ENCODE peak calls at places on chromosomes 3 and 15, in four cellular contexts. C, S, P and J are unnamed samples.
A peak's percentile ranks its signal among the peaks of the same experiment; 100 is the strongest.

GRCh38 chr15:90181781-90182180 is 19.3 kb upstream of the SEMA4B start:
- DNase-seq in C (no peak), S (no peak), P (no peak), J (no peak)

GRCh38 chr15:28107894-28108255 is 8.8 kb upstream of the OCA2 start:
- DNase-seq in C (no peak), P (no peak), S (no peak), J (no peak)

GRCh38 chr15:65638681-65639089 is 16.9 kb downstream of the SLC24A1 start:
- DNase-seq in S (peak; percentile 55), P (peak; percentile 85), C (no peak), J (no peak)

GRCh38 chr3:107957506-107957905 is 133.3 kb downstream of the CD47 start:
- DNase-seq in C (no peak), S (no peak), P (no peak), J (no peak)

GRCh38 chr3:180855364-180855763 is 57.1 kb upstream of the FXR1 start:
- DNase-seq in S (no peak), P (no peak), C (no peak), J (no peak)

GRCh38 chr3:184711366-184712247 is at the start of gene MAGEF1:
- DNase-seq in C (peak; percentile 81), S (peak; percentile 43), P (peak; percentile 84), J (peak; percentile 66)

GRCh38 chr15:58462547-58462946 is 30.8 kb downstream of the LIPC start:
- DNase-seq in C (no peak), S (no peak), P (peak; percentile 67), J (no peak)

GRCh38 chr3:170815340-170815739 is 54.7 kb downstream of the RPL22L1 start:
- DNase-seq in C (no peak), P (no peak), S (no peak), J (no peak)

GRCh38 chr3:152696962-152697361 is 138.0 kb upstream of the P2RY1 start:
- DNase-seq in S (no peak), C (no peak), P (no peak), J (no peak)

GRCh38 chr3:152695810-152696209 is 139.1 kb upstream of the P2RY1 start:
- DNase-seq in C (no peak), P (no peak), S (no peak), J (no peak)
- TF ChIP-seq CTCF in C (no peak), P (no peak), S (no peak), J (no peak)

DNA sequence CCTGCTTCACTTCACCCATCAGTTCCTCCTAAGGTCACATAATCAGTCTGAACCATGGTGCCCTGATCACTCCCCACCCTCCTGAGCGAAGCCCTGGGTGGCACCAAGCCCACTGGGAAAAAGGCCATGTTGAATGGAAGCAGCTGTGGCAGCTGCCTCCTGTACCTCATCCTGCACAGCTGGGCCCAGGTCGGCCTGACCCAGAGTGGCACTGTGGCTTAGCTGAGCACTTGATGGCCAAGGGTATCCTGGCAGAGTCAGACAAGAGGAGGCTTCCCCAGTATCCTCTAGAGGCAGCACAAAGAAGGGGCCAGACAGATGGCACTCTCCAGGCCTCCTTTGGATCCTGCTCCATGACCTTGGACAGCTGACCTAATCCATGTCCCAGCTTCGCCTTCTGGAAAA is 68.4 kb downstream of the TLE3 start:
- DNase-seq in S (no peak), P (no peak), C (no peak), J (no peak)
- TF ChIP-seq CTCF in S (no peak), P (no peak), C (no peak), J (no peak)

GRCh38 chr15:83144771-83145170 is 37.3 kb downstream of the TM6SF1 start:
- DNase-seq in S (no peak), C (no peak), P (no peak), J (no peak)
- TF ChIP-seq CTCF in S (no peak), C (no peak), P (no peak), J (no peak)

GRCh38 chr3:194604837-194605236 is 28.4 kb downstream of the TMEM44 start:
- DNase-seq in P (no peak), S (no peak), C (no peak), J (no peak)
- TF ChIP-seq CTCF in P (no peak), S (peak; percentile 47), C (no peak), J (no peak)

GRCh38 chr3:177523991-177524438 is 326.7 kb upstream of the TBL1XR1 start:
- DNase-seq in S (no peak), C (no peak), P (peak; percentile 11), J (no peak)

GRCh38 chr3:177522051-177522450 is 324.8 kb upstream of the TBL1XR1 start:
- DNase-seq in C (no peak), S (no peak), P (no peak), J (no peak)

GRCh38 chr3:177523072-177523675 is 325.9 kb upstream of the TBL1XR1 start:
- DNase-seq in P (no peak), C (no peak), S (no peak), J (no peak)

GRCh38 chr3:177519588-177519987 is 322.3 kb upstream of the TBL1XR1 start:
- DNase-seq in C (no peak), P (no peak), S (no peak), J (no peak)

GRCh38 chr3:177521305-177521704 is 324.0 kb upstream of the TBL1XR1 start:
- DNase-seq in S (no peak), P (peak; percentile 16), C (peak; percentile 69), J (no peak)
- TF ChIP-seq CTCF in S (no peak), P (no peak), C (no peak), J (no peak)

GRCh38 chr3:159765025-159765859 is 223.4 kb upstream of the IL12A start:
- DNase-seq in S (peak; percentile 98), P (peak; percentile 93), C (peak; percentile 57), J (peak; percentile 63)

GRCh38 chr3:159762238-159762637 is 226.4 kb upstream of the IL12A start:
- DNase-seq in S (peak; percentile 20), P (peak; percentile 81), C (no peak), J (no peak)

GRCh38 chr3:159762981-159763465 is 225.6 kb upstream of the IL12A start:
- DNase-seq in C (peak; percentile 70), S (peak; percentile 78), P (peak; percentile 81), J (peak; percentile 38)

GRCh38 chr3:159764211-159765024 is 224.2 kb upstream of the IL12A start:
- DNase-seq in S (peak; percentile 48), P (peak; percentile 77), C (no peak), J (no peak)

GRCh38 chr3:159763466-159764210 is 225.0 kb upstream of the IL12A start:
- DNase-seq in P (peak; percentile 87), S (peak; percentile 48), C (peak; percentile 81), J (peak; percentile 55)
- TF ChIP-seq CTCF in P (peak; percentile 12), S (peak; percentile 11), C (peak; percentile 36), J (no peak)

GRCh38 chr3:87949189-87949878 is 109.5 kb downstream of the CGGBP1 start:
- DNase-seq in P (no peak), C (no peak), S (no peak), J (no peak)

GRCh38 chr3:87949879-87950208 is 109.0 kb downstream of the CGGBP1 start:
- DNase-seq in C (no peak), S (no peak), P (no peak), J (no peak)
- TF ChIP-seq CTCF in C (no peak), S (no peak), P (no peak), J (no peak)

GRCh38 chr3:42902257-42902656 is 3.7 kb upstream of the ZNF662 start:
- DNase-seq in C (no peak), S (no peak), P (no peak), J (no peak)
- TF ChIP-seq CTCF in C (no peak), S (no peak), P (no peak), J (no peak)

GRCh38 chr3:54836876-54837275 is 91.0 kb downstream of the LRTM1 start:
- DNase-seq in S (no peak), C (no peak), P (no peak), J (no peak)

GRCh38 chr3:54835701-54836100 is 92.2 kb downstream of the LRTM1 start:
- DNase-seq in C (no peak), P (no peak), S (no peak), J (no peak)

GRCh38 chr3:54843352-54843751 is 84.5 kb downstream of the LRTM1 start:
- DNase-seq in C (no peak), P (no peak), S (no peak), J (no peak)

GRCh38 chr3:54841461-54841860 is 86.4 kb downstream of the LRTM1 start:
- DNase-seq in C (no peak), S (no peak), P (no peak), J (no peak)

DNA sequence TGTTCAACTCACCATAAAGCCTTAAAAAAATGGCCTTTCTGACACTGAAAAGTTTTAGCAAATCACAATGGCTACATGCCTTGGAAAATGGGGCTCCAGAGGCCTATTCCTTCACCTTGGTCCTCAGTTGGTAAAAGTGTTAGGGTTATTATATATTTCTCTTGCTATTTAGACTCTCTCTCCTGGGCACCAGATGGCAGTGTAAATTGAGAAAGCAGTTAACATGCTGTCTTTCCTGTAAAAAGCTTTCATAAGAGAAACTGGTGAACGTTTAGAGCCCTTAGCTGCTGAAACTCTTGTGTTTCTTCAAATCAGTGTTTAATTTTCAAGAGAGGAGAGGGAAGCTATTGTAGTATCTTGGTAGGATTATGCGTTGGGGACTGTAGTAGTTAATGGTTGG is 89.9 kb downstream of the LRTM1 start:
- DNase-seq in S (no peak), P (no peak), C (no peak), J (no peak)
- TF ChIP-seq CTCF in S (peak; percentile 34), P (no peak), C (no peak), J (no peak)